ENCODE peak calls at places on chromosomes 1 and 21, in four cellular contexts. S is IMR-90, J is K562, A is endothelial cell of umbilical vein. W is an unnamed sample. For H3K9me1, the result is how much of the 10 kb centered on the place peaks cover.

GRCh38 chr1:31574749-31575372 is 1.5 kb upstream of the TINAGL1 start:
- DNase-seq in A (peak), S (no peak), J (peak), W (peak)

GRCh38 chr1:229116114-229116513 is 154.8 kb upstream of the RAB4A start:
- DNase-seq in A (no peak), S (peak), J (no peak), W (no peak)

GRCh38 chr1:34774967-34775366 is 6.0 kb upstream of the GJB3 start:
- DNase-seq in A (no peak), J (no peak), S (no peak), W (no peak)

GRCh38 chr1:156608981-156609380 is 7.7 kb upstream of the GPATCH4 start:
- DNase-seq in A (peak), S (no peak), J (peak), W (no peak)

GRCh38 chr1:233815865-233816264 is 88.6 kb upstream of the SLC35F3 start:
- DNase-seq in J (no peak), A (no peak), S (no peak), W (no peak)

GRCh38 chr1:14786104-14786675 is 187.7 kb downstream of the KAZN start:
- DNase-seq in S (no peak), J (no peak), A (no peak), W (no peak)

GRCh38 chr1:116881879-116882520 is 27.7 kb upstream of the PTGFRN start:
- DNase-seq in S (peak), J (peak), A (peak), W (no peak)

GRCh38 chr1:202706851-202707250 is 3.4 kb downstream of the SYT2 start:
- DNase-seq in A (no peak), S (no peak), J (no peak), W (no peak)

GRCh38 chr1:11654571-11655262 is at the start of gene FBXO44:
- DNase-seq in S (no peak), A (no peak), J (peak), W (no peak)

GRCh38 chr1:2097386-2098300 is 47.4 kb downstream of the PRKCZ start:
- DNase-seq in A (no peak), S (no peak), J (no peak), W (no peak)

GRCh38 chr1:38331496-38332210 is 285.1 kb upstream of the POU3F1 start:
- DNase-seq in A (no peak), J (no peak), S (no peak), W (no peak)

GRCh38 chr1:2321258-2321657 is 70.1 kb downstream of the MORN1 start:
- DNase-seq in S (no peak), J (no peak), A (no peak), W (no peak)

GRCh38 chr1:183841550-183841949 is 36.6 kb downstream of the RGL1 start:
- DNase-seq in A (no peak), S (peak), J (no peak), W (no peak)

GRCh38 chr1:53140451-53140850 is 2.0 kb downstream of the SLC1A7 start:
- DNase-seq in J (no peak), S (no peak), A (no peak), W (no peak)

GRCh38 chr1:102015728-102016127 is 19.0 kb upstream of the OLFM3 start:
- DNase-seq in A (no peak), S (no peak), J (no peak), W (no peak)

GRCh38 chr1:197269053-197269452 is 1.0 kb downstream of the CRB1 start:
- DNase-seq in A (no peak), J (no peak), S (no peak), W (no peak)

GRCh38 chr1:24963099-24963872 is 33.2 kb upstream of the RUNX3 start:
- DNase-seq in A (no peak), J (peak), S (no peak), W (no peak)

GRCh38 chr1:2208309-2209239 is 14.0 kb upstream of the FAAP20 start:
- DNase-seq in J (no peak), A (peak), S (peak), W (no peak)

GRCh38 chr1:164613176-164613575 is 54.2 kb downstream of the PBX1 start:
- DNase-seq in J (no peak), S (no peak), A (no peak), W (peak)

GRCh38 chr1:198933506-198933905 is 294.7 kb downstream of the PTPRC start:
- DNase-seq in A (peak), S (no peak), J (no peak), W (no peak)

GRCh38 chr21:44368711-44369446 is 15.5 kb downstream of the TRPM2 start:
- DNase-seq in S (no peak), J (no peak), A (no peak), W (no peak)

GRCh38 chr1:117672756-117673155 is 66.9 kb downstream of the TENT5C start:
- DNase-seq in S (no peak), A (no peak), J (no peak), W (no peak)

GRCh38 chr1:1421907-1422464 is 910 bp upstream of the ANKRD65 start:
- DNase-seq in J (no peak), A (no peak), S (no peak), W (no peak)

GRCh38 chr1:221741364-221741970 is 422 bp downstream of the DUSP10 start:
- DNase-seq in J (peak), A (peak), S (peak), W (no peak)

GRCh38 chr21:28207776-28208175 is 784.9 kb downstream of the LTN1 start:
- DNase-seq in J (no peak), A (peak), S (peak), W (no peak)

GRCh38 chr1:31856140-31856539 is 40.3 kb upstream of the SPOCD1 start:
- DNase-seq in S (no peak), J (no peak), A (no peak), W (no peak)

GRCh38 chr1:7574121-7575040 is 196.7 kb upstream of the VAMP3 start:
- DNase-seq in S (peak), A (peak), J (no peak), W (no peak)

GRCh38 chr21:32216293-32216692 is 62.6 kb downstream of the MIS18A start:
- DNase-seq in J (no peak), A (no peak), S (no peak), W (no peak)

GRCh38 chr1:236502972-236503639 is 20.7 kb upstream of the LGALS8 start:
- DNase-seq in A (peak), J (peak), S (peak), W (no peak)

GRCh38 chr1:17290553-17290952 is 17.4 kb upstream of the PADI4 start:
- DNase-seq in S (no peak), A (no peak), J (no peak), W (no peak)

DNA sequence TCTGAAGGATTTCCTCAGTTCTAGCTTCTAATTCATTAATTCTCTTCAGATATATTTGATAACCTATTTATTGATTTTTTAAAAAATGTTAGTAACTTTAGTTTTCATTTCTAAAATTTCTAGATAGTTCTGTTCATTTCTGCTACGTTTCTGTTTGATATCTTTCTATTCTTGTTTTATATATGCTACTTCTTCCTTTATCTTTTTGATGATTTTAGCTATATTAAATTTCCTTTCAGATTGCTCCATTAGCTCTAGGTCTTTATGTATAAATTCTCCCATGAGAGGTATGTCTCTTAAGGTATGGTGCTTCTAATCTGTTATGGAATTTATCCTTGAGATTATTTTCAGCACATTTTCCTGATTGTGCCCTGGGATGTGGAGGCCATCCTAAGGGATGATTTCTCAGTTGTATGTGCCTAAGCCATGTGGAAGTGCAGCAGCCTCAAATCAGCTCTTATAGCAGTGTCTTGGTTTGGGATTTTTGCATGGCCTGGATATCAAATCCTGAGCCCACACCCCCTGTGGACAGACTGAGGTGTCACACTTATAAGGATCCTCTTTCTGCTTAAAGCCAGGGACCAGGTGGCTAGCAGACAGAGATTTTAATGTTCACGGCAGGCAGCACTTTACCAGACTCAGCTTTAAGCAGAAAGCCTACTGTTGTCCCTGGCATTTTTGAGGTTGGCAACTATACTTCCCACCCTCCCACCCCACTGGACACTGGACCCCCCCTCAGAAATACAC is 6.2 kb upstream of the KCNQ4 start:
- DNase-seq in J (no peak), S (no peak), A (no peak), W (no peak)
- H3K9me1 ChIP-seq in J (under half), S (under half), A (under half), W (under half)

GRCh38 chr1:206705187-206705586 is 20.5 kb downstream of the MAPKAPK2 start:
- DNase-seq in S (peak), A (no peak), J (peak), W (no peak)

GRCh38 chr1:206702803-206703202 is 18.1 kb downstream of the MAPKAPK2 start:
- DNase-seq in J (no peak), S (no peak), A (no peak), W (no peak)

GRCh38 chr1:206705744-206706297 is 21.1 kb downstream of the MAPKAPK2 start:
- DNase-seq in J (no peak), A (no peak), S (no peak), W (no peak)

GRCh38 chr1:206704239-206704638 is 19.5 kb downstream of the MAPKAPK2 start:
- DNase-seq in S (no peak), A (no peak), J (no peak), W (no peak)

DNA sequence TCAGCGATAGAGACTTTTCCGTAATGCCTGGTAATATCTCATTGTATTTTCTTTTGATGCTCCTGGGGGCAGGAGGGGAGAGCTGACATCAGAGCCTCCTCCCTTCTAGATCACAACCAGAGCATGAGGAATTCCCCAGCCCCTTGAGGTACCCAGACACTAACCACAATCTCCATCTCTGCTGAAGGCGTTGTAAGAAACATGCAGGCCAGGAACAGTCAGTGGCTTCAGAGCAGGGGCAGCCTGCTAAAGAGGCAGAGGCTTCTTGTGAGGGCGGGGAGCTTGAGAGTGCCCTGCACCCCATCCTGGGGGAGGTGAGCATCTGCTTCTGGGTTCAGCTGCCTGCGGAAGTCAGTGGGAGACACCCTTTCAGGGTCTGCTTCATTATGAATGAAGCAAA is 18.9 kb downstream of the MAPKAPK2 start:
- DNase-seq in S (peak), A (no peak), J (no peak), W (no peak)
- H3K9ac ChIP-seq in S (no peak), A (no peak), J (no peak), W (no peak)

DNA sequence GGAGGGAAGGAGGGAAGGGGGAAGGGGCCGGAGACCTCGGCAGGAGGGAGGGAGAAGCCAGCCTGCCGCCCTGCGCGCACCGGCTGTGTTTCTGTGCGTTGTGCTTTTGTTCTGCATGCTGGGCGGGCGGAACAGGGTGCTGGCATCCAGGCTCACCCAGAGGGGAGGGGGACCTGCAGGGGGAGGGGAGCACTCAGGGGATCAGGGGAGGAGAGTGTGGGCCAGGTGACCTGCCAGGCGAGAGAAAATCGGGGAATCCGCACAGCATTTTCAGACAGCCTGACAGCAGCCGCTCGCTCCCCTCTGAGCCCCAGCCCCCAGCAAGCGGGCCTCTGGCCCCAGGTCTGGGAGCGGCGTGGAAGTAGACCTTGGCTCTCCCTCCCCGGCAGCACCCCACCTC is 54.7 kb downstream of the RIPK4 start:
- DNase-seq in J (no peak), A (no peak), S (no peak), W (no peak)
- H3K4me2 ChIP-seq in J (no peak), A (no peak), S (no peak), W (peak)

GRCh38 chr1:158094571-158094970 is 86.1 kb upstream of the CD1D start:
- DNase-seq in J (no peak), A (no peak), S (no peak), W (no peak)
- H3K9me1 ChIP-seq in J (under half), A (under half), S (under half), W (under half)

DNA sequence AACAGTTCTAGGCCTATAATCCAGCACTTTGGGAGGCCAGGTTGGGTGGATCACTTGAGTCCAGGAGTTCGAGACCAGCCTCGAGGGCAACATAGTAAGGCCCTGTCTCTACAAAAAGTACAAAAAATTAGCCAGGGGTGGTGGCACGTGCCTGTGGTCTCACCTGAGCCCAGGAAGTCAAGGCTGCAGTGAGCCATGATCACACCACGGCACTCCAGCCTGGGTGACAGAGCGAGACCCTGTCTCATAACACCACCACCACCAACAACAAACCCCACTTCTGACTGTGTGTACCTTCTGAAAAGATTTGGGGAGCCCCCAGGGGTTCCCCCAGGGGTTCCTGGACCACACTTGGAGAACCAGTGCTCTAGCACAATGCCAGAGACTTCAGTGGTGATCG is 30.0 kb downstream of the NUAK2 start:
- DNase-seq in A (no peak), S (no peak), J (no peak), W (no peak)
- H3K9ac ChIP-seq in A (no peak), S (no peak), J (no peak), W (no peak)

DNA sequence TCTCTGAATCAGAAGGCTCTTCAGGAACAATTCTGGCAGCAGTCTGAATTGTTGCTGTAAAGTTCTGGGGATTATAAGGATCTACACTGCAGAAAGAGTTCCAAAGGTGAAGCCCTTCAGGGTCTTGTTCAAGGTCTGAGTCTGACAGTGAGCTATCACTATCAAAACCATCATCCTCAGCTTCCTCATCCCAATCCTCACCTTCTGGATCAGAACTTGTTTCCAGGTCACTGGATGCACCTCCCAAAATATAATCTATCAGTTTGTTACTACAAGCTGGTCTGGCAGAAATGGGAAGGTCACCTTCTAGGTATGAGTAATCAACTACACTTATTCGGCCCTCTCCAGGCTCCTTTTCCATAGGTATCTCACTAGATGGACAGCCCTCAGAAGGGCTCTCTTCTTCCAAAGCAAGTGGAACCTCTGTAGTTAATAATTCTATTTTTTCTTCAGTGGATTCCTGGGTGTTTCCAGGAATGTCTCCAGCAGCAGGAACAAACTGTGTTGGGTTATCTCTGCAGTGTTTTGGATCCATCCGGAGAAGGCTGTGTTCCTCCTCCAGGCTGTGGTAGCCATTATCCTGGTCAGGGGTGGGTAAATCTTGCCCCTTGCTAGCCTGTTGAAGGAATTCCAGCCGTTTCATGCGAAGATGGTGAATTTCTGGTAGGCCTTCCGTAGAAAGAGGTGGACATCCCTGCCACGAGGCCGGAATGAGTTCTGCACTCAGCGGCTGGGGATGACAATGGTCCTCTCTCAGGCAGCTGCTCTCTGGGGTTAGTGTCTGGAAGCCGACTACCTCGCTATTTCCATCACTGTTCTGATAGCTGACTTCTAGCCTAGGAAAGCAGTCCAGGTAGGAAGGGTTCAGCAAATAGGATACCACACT is 1.5 kb downstream of the PPP1R15B start:
- DNase-seq in A (no peak), S (no peak), J (no peak), W (no peak)
- H3K4me2 ChIP-seq in A (peak), S (peak), J (peak), W (peak)

GRCh38 chr1:201295346-201295745 is 12.0 kb downstream of the PKP1 start:
- DNase-seq in S (no peak), J (no peak), A (no peak), W (no peak)

GRCh38 chr1:201295861-201296260 is 12.6 kb downstream of the PKP1 start:
- DNase-seq in A (no peak), J (no peak), S (peak), W (no peak)

GRCh38 chr1:201296371-201296770 is 13.1 kb downstream of the PKP1 start:
- DNase-seq in S (no peak), J (no peak), A (no peak), W (no peak)

GRCh38 chr1:201291917-201292316 is 8.6 kb downstream of the PKP1 start:
- DNase-seq in A (no peak), S (no peak), J (no peak), W (no peak)

GRCh38 chr1:201294876-201295275 is 11.6 kb downstream of the PKP1 start:
- DNase-seq in J (no peak), S (no peak), A (no peak), W (no peak)
- H3K9me1 ChIP-seq in J (under half), S (under half), A (under half), W (under half)

DNA sequence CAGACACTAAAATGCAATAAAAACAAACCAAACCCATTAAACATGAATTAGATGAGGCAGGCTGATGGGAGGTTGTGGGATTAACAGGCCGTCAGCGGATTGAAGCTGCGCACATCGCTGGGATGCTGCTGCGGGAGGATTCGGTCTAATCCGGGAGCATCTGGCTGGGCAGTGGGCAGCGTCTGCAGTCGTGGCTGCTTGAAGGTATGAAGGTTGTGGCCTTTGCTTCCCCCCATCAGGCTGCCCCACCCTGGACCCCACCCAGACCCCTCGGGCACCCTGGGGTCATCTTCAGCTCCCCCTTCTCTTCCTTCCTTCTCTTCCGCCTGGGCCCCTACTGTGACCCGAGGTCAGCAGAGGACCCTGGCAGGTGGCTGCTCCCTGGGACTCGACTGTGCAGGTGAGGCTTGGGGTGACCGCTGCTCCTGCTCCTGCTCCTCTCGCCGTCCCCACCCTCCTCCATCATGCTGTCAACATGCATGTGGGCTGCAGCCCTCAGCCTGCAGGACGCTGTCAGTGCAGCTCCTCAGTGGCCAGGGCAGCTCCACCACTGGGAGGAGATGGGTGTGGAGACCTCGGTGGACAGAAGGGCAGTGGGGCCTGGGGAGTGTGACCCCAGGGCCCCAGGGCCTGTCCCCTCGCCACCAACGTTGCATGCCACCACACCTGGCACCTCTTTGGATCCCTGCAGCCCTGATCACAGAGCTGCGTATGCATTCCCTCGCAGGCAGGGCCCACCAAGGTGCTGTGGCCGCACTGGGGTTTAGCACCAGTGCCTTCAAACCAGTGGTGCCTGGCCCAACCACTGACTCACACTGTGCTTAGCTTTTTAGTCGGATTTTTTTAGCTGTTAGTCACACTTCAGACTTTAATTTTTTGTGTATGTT is 112.2 kb upstream of the COL6A1 start:
- DNase-seq in J (no peak), S (peak), A (no peak), W (no peak)
- H3K9ac ChIP-seq in J (no peak), S (no peak), A (no peak), W (no peak)

W was measured in keratinocyte.